ENCODE peak calls at places on chromosomes 12 and 14, in four cellular contexts. J, T, C and X are unnamed samples.

GRCh38 chr12:89655851-89656250 is 52.8 kb downstream of the ATP2B1 start:
- DNase-seq in C (no peak), J (no peak), T (no peak), X (no peak)

GRCh38 chr12:75699728-75700496 is 188.5 kb upstream of the KRR1 start:
- DNase-seq in J (no peak), T (no peak), C (no peak), X (peak; percentile 87)

GRCh38 chr12:15116073-15116472 is 105.1 kb downstream of the RERG start:
- DNase-seq in C (no peak), T (no peak), J (no peak), X (peak; percentile 7)

GRCh38 chr14:49512147-49512551 is 74.0 kb downstream of the RPS29 start:
- DNase-seq in T (no peak), C (no peak), J (no peak), X (peak; percentile 93)

GRCh38 chr12:89542912-89543592 is 17.2 kb upstream of the POC1B start:
- DNase-seq in T (peak; percentile 79), C (peak; percentile 70), J (peak; percentile 73), X (peak; percentile 79)

GRCh38 chr14:27386391-27386790 is 788.6 kb upstream of the NOVA1 start:
- DNase-seq in T (no peak), J (no peak), C (no peak), X (no peak)

GRCh38 chr12:100154472-100155247 is 12.0 kb upstream of the BLTP3B start:
- DNase-seq in T (peak; percentile 98), C (peak; percentile 71), J (peak; percentile 69), X (peak; percentile 51)

GRCh38 chr12:1559729-1560128 is 34.7 kb downstream of the FBXL14 start:
- DNase-seq in T (no peak), C (no peak), J (no peak), X (no peak)

GRCh38 chr12:51529586-51529985 is 61.4 kb upstream of the SCN8A start:
- DNase-seq in T (no peak), C (no peak), J (no peak), X (no peak)

GRCh38 chr14:72558721-72559120 is 335.2 kb downstream of the DPF3 start:
- DNase-seq in J (no peak), C (no peak), T (no peak), X (peak; percentile 28)

GRCh38 chr12:58966939-58967338 is 46.6 kb upstream of the LRIG3 start:
- DNase-seq in J (no peak), T (no peak), C (no peak), X (peak; percentile 9)

GRCh38 chr12:11071414-11071813 is 9.3 kb upstream of the TAS2R46 start:
- DNase-seq in C (no peak), J (peak; percentile 64), T (no peak), X (no peak)

GRCh38 chr12:14828896-14829295 is 14.4 kb downstream of the ART4 start:
- DNase-seq in C (no peak), T (no peak), J (no peak), X (peak; percentile 39)

GRCh38 chr14:43687866-43688265 is 819.2 kb downstream of the FSCB start:
- DNase-seq in T (no peak), C (no peak), J (no peak), X (no peak)

GRCh38 chr14:22660654-22661053 is 16.5 kb upstream of the OR6J1 start:
- DNase-seq in C (no peak), T (no peak), J (no peak), X (no peak)

GRCh38 chr14:90805662-90806548 is 10.3 kb downstream of the TTC7B start:
- DNase-seq in C (peak; percentile 40), T (no peak), J (no peak), X (no peak)

GRCh38 chr14:68143341-68143807 is 323.8 kb downstream of the RAD51B start:
- DNase-seq in T (no peak), J (no peak), C (no peak), X (peak; percentile 48)

GRCh38 chr12:31773223-31773750 is 44.5 kb upstream of the AMN1 start:
- DNase-seq in C (no peak), T (no peak), J (peak; percentile 88), X (no peak)

GRCh38 chr12:80325167-80325959 is 118.7 kb upstream of the PTPRQ start:
- DNase-seq in C (no peak), T (no peak), J (no peak), X (peak; percentile 3)

GRCh38 chr12:91610561-91610960 is 427.9 kb upstream of the DCN start:
- DNase-seq in J (no peak), C (no peak), T (no peak), X (no peak)

GRCh38 chr12:106223485-106224391 is 24.1 kb downstream of the CKAP4 start:
- DNase-seq in J (peak; percentile 45), C (peak; percentile 83), T (peak; percentile 92), X (peak; percentile 75)

GRCh38 chr12:122184522-122184921 is 1.6 kb downstream of the LRRC43 start:
- DNase-seq in J (no peak), C (no peak), T (no peak), X (no peak)

GRCh38 chr12:57840701-57841100 is 5.8 kb downstream of the CTDSP2 start:
- DNase-seq in J (peak; percentile 73), C (no peak), T (no peak), X (peak; percentile 43)

GRCh38 chr14:85479306-85479705 is 50.6 kb upstream of the FLRT2 start:
- DNase-seq in J (no peak), T (no peak), C (no peak), X (no peak)

GRCh38 chr12:46197876-46198275 is 71.0 kb downstream of the SLC38A1 start:
- DNase-seq in C (no peak), T (no peak), J (no peak), X (no peak)

GRCh38 chr12:11719678-11720099 is 70.2 kb downstream of the ETV6 start:
- DNase-seq in T (no peak), J (no peak), C (no peak), X (peak; percentile 94)

GRCh38 chr14:58717821-58718220 is 80.1 kb downstream of the DACT1 start:
- DNase-seq in J (no peak), T (no peak), C (no peak), X (no peak)

GRCh38 chr14:67409461-67409860 is 2.5 kb downstream of the PLEK2 start:
- DNase-seq in C (no peak), T (no peak), J (no peak), X (no peak)

GRCh38 chr12:124804011-124804621 is 59.5 kb downstream of the SCARB1 start:
- DNase-seq in T (peak; percentile 67), J (peak; percentile 63), C (peak; percentile 85), X (peak; percentile 24)
- H2AFZ ChIP-seq in T (no peak overlapping the region), J (no peak overlapping the region), C (no peak overlapping the region), X (no peak overlapping the region)

GRCh38 chr12:97643961-97644360 is 181.4 kb downstream of the RMST start:
- DNase-seq in T (no peak), C (no peak), J (no peak), X (no peak)
- TF ChIP-seq JUN in T (no peak), C (no peak), J (no peak), X (no peak)

DNA sequence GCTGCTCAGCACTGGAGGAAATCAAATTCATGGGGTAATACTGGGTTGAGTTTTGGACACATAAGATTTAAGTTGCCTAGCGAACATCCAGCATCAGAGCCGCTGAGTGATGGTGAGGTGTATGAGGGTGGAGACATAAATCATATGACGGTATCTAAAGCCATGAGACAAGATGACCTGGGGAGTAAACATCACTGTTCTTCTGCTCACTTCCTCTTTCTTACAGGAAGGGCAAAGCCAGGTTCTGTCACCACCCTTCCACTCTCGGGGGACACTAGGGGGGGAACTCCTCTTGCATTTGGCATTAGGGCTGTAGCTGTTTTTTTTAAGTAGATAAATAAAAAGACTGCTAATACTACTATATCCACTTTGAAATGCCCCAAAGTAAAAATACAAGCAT is 24.0 kb downstream of the PRDM4 start:
- DNase-seq in C (no peak), T (no peak), J (no peak), X (no peak)
- H2AFZ ChIP-seq in C (no peak overlapping the region), T (no peak overlapping the region), J (no peak overlapping the region), X (no peak overlapping the region)

GRCh38 chr14:103445783-103446182 is 60.6 kb downstream of the MARK3 start:
- DNase-seq in T (no peak), J (no peak), C (no peak), X (no peak)
- TF ChIP-seq JUN in T (no peak), J (no peak), C (no peak), X (no peak)

GRCh38 chr12:47304161-47304560 is 224.4 kb upstream of the AMIGO2 start:
- DNase-seq in T (no peak), C (no peak), J (no peak), X (no peak)
- H2AFZ ChIP-seq in T (no peak overlapping the region), C (no peak overlapping the region), J (no peak overlapping the region), X (no peak overlapping the region)

GRCh38 chr14:51609987-51610283 is 41.8 kb upstream of the FRMD6 start:
- DNase-seq in T (no peak), C (peak; percentile 11), J (no peak), X (no peak)
- TF ChIP-seq JUN in T (no peak), C (peak; percentile 14), J (no peak), X (no peak)

GRCh38 chr12:7078163-7078562 is 14.1 kb downstream of the C1R start:
- DNase-seq in C (no peak), T (no peak), J (no peak), X (no peak)

GRCh38 chr12:7075931-7076330 is 15.4 kb downstream of the C1S start:
- DNase-seq in C (no peak), T (no peak), J (no peak), X (no peak)

GRCh38 chr12:7072024-7072423 is 11.5 kb downstream of the C1S start:
- DNase-seq in J (peak; percentile 56), C (no peak), T (no peak), X (no peak)

GRCh38 chr12:7076493-7076892 is 15.8 kb downstream of the C1R start:
- DNase-seq in C (no peak), J (no peak), T (no peak), X (no peak)

DNA sequence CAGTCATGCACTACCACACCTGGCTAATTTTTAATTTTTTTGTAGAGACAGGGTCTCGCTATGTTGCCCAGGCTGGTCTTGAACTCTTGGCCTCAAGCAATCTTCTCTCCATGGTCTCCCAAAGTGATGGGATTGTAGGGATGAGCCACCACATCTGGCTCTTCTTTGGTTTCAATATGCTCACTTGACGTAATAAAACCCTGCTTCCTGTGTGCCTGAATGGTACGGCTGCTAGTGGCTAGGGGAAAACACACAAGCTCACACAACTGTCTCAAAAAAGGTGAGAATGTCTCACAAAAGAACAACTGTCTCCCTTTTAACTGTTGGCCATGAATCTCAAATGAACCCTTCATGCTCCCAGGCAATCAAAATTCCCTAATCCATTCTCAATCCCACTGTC is 15.0 kb downstream of the C1S start:
- DNase-seq in T (no peak), C (no peak), J (no peak), X (no peak)
- H2AFZ ChIP-seq in T (no peak overlapping the region), C (no peak overlapping the region), J (no peak overlapping the region), X (no peak overlapping the region)

DNA sequence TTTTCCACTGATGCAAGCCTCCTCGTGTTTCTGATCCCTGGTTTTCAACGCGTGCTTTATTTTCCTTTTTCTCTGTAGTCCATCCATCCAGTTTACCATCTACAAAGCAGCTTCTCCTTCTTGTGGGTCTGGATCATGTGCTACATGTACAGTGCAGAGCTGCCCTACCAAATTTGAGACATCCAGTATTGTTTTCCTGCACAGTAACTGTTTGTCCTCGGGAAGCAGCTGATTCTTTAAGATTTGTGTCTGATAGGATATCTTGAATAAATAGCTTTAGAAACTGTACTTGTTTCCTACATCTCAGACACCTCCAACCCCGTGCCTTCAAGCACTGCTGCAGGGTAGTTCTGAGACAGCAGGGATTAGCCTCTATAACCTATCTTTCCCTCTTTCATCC is 368.1 kb upstream of the FAR2 start:
- DNase-seq in T (no peak), J (no peak), C (no peak), X (peak; percentile 11)
- TF ChIP-seq JUN in T (no peak), J (no peak), C (no peak), X (no peak)